ENCODE peak calls at places on chromosomes 6 and 20, in seven cellular contexts. X is T follicular helper cell, M is EH, E is NCI-H345, V is NCI-H2029 treated with DMSO at 0.1 percent for 48 hours, I is SK-N-SH, J is lung. S is an unnamed sample.

GRCh38 chr6:43860285-43860684 is 90.3 kb downstream of the VEGFA start:
- DNase-seq in X (no peak), V (no peak), J (no peak), E (peak), I (no peak), M (no peak), S (no peak)

GRCh38 chr6:29510746-29511300 is 23.1 kb upstream of the MAS1L start:
- DNase-seq in I (no peak), V (no peak), J (no peak), X (no peak), E (no peak), M (no peak), S (no peak)

GRCh38 chr6:13553646-13554045 is 20.8 kb upstream of the SIRT5 start:
- DNase-seq in E (no peak), X (no peak), J (no peak), V (no peak), I (no peak), M (peak), S (no peak)

GRCh38 chr6:10313799-10314162 is 101.1 kb downstream of the TFAP2A start:
- DNase-seq in M (no peak), J (no peak), E (no peak), V (no peak), I (no peak), X (no peak), S (no peak)

GRCh38 chr6:40183902-40184301 is 249.6 kb upstream of the MOCS1 start:
- DNase-seq in M (no peak), V (no peak), E (no peak), I (no peak), J (no peak), X (no peak), S (no peak)

GRCh38 chr6:12459945-12460800 is 170.0 kb downstream of the EDN1 start:
- DNase-seq in V (no peak), E (no peak), I (no peak), X (no peak), J (no peak), M (no peak), S (no peak)

GRCh38 chr20:44437497-44437896 is 38.2 kb upstream of the TTPAL start:
- DNase-seq in E (no peak), I (no peak), X (no peak), M (no peak), J (no peak), V (no peak), S (no peak)

GRCh38 chr6:34281702-34282334 is 33.0 kb upstream of the SMIM29 start:
- DNase-seq in I (no peak), J (no peak), M (no peak), V (no peak), X (no peak), E (no peak), S (no peak)

GRCh38 chr6:121430514-121431460 is 4.7 kb upstream of the GJA1 start:
- DNase-seq in X (no peak), V (no peak), M (peak), I (peak), E (peak), J (no peak), S (peak)